ENCODE peak calls at places on chromosomes 6 and 20, in five cellular contexts. One of them, this sample, is unnamed.

GRCh38 chr6:157358287-157358686 is 22.7 kb upstream of the ZDHHC14 start:
- DNase-seq in thyroid gland: no peak
- DNase-seq in suprapubic skin: no peak
- DNase-seq in naive thymus-derived CD4-positive, alpha-beta T cell: no peak
- DNase-seq in adrenal gland: no peak
- DNase-seq in this sample: no peak

GRCh38 chr6:108002365-108003221 is 44.6 kb upstream of the SEC63 start:
- DNase-seq in thyroid gland: no peak
- DNase-seq in suprapubic skin: no peak
- DNase-seq in naive thymus-derived CD4-positive, alpha-beta T cell: no peak
- DNase-seq in adrenal gland: no peak
- DNase-seq in this sample: no peak

GRCh38 chr20:4151991-4152695 is 136.8 kb upstream of the RNF24 start:
- DNase-seq in thyroid gland: no peak
- DNase-seq in suprapubic skin: no peak
- DNase-seq in naive thymus-derived CD4-positive, alpha-beta T cell: no peak
- DNase-seq in adrenal gland: no peak
- DNase-seq in this sample: no peak

GRCh38 chr6:107362271-107362604 is 97.1 kb downstream of the PDSS2 start:
- DNase-seq in thyroid gland: no peak
- DNase-seq in suprapubic skin: no peak
- DNase-seq in naive thymus-derived CD4-positive, alpha-beta T cell: no peak
- DNase-seq in adrenal gland: no peak
- DNase-seq in this sample: no peak

GRCh38 chr6:148251891-148252290 is 90.7 kb upstream of the SASH1 start:
- DNase-seq in thyroid gland: no peak
- DNase-seq in suprapubic skin: no peak
- DNase-seq in naive thymus-derived CD4-positive, alpha-beta T cell: no peak
- DNase-seq in adrenal gland: no peak
- DNase-seq in this sample: no peak

GRCh38 chr6:148509789-148510581 is 167.3 kb downstream of the SASH1 start:
- DNase-seq in thyroid gland: no peak
- DNase-seq in suprapubic skin: peak; percentile 88
- DNase-seq in naive thymus-derived CD4-positive, alpha-beta T cell: no peak
- DNase-seq in adrenal gland: no peak
- DNase-seq in this sample: no peak

GRCh38 chr6:63844287-63844686 is 208.7 kb downstream of the PHF3 start:
- DNase-seq in thyroid gland: no peak
- DNase-seq in suprapubic skin: no peak
- DNase-seq in naive thymus-derived CD4-positive, alpha-beta T cell: no peak
- DNase-seq in adrenal gland: no peak
- DNase-seq in this sample: no peak

GRCh38 chr20:10508060-10508459 is 73.0 kb downstream of the SLX4IP start:
- DNase-seq in thyroid gland: no peak
- DNase-seq in suprapubic skin: no peak
- DNase-seq in naive thymus-derived CD4-positive, alpha-beta T cell: no peak
- DNase-seq in adrenal gland: peak; percentile 64
- DNase-seq in this sample: no peak

GRCh38 chr6:21791596-21791995 is 198.0 kb downstream of the SOX4 start:
- DNase-seq in thyroid gland: no peak
- DNase-seq in suprapubic skin: no peak
- DNase-seq in naive thymus-derived CD4-positive, alpha-beta T cell: no peak
- DNase-seq in adrenal gland: no peak
- DNase-seq in this sample: no peak

GRCh38 chr20:953742-954141 is 37.6 kb upstream of the ANGPT4 start:
- DNase-seq in thyroid gland: peak; percentile 52
- DNase-seq in suprapubic skin: no peak
- DNase-seq in naive thymus-derived CD4-positive, alpha-beta T cell: no peak
- DNase-seq in adrenal gland: no peak
- DNase-seq in this sample: no peak

GRCh38 chr20:39822667-39823066 is 860.5 kb downstream of the DHX35 start:
- DNase-seq in thyroid gland: no peak
- DNase-seq in suprapubic skin: no peak
- DNase-seq in naive thymus-derived CD4-positive, alpha-beta T cell: no peak
- DNase-seq in adrenal gland: no peak
- DNase-seq in this sample: no peak

GRCh38 chr20:51067792-51068191 is 44.9 kb upstream of the KCNG1 start:
- DNase-seq in thyroid gland: no peak
- DNase-seq in suprapubic skin: no peak
- DNase-seq in naive thymus-derived CD4-positive, alpha-beta T cell: no peak
- DNase-seq in adrenal gland: no peak
- DNase-seq in this sample: no peak

GRCh38 chr6:42255050-42255449 is 37.4 kb upstream of the MRPS10 start:
- DNase-seq in thyroid gland: no peak
- DNase-seq in suprapubic skin: no peak
- DNase-seq in naive thymus-derived CD4-positive, alpha-beta T cell: no peak
- DNase-seq in adrenal gland: no peak
- DNase-seq in this sample: no peak

GRCh38 chr6:158142789-158143188 is 25.3 kb downstream of the SERAC1 start:
- DNase-seq in thyroid gland: no peak
- DNase-seq in suprapubic skin: no peak
- DNase-seq in naive thymus-derived CD4-positive, alpha-beta T cell: no peak
- DNase-seq in adrenal gland: no peak
- DNase-seq in this sample: no peak

GRCh38 chr6:72864799-72865198 is 242.9 kb downstream of the KCNQ5 start:
- DNase-seq in thyroid gland: no peak
- DNase-seq in suprapubic skin: no peak
- DNase-seq in naive thymus-derived CD4-positive, alpha-beta T cell: no peak
- DNase-seq in adrenal gland: no peak
- DNase-seq in this sample: no peak

GRCh38 chr6:134663800-134664535 is 285.9 kb downstream of the ALDH8A1 start:
- DNase-seq in thyroid gland: no peak
- DNase-seq in suprapubic skin: no peak
- DNase-seq in naive thymus-derived CD4-positive, alpha-beta T cell: no peak
- DNase-seq in adrenal gland: no peak
- DNase-seq in this sample: no peak

GRCh38 chr6:100724696-100725095 is 156.4 kb downstream of the ASCC3 start:
- DNase-seq in thyroid gland: no peak
- DNase-seq in suprapubic skin: no peak
- DNase-seq in naive thymus-derived CD4-positive, alpha-beta T cell: no peak
- DNase-seq in adrenal gland: no peak
- DNase-seq in this sample: no peak

GRCh38 chr6:150586850-150587359 is 12.8 kb upstream of the PLEKHG1 start:
- DNase-seq in thyroid gland: no peak
- DNase-seq in suprapubic skin: no peak
- DNase-seq in naive thymus-derived CD4-positive, alpha-beta T cell: no peak
- DNase-seq in adrenal gland: no peak
- DNase-seq in this sample: no peak

GRCh38 chr6:10995114-10995707 is 48.9 kb downstream of the ELOVL2 start:
- DNase-seq in thyroid gland: no peak
- DNase-seq in suprapubic skin: no peak
- DNase-seq in naive thymus-derived CD4-positive, alpha-beta T cell: no peak
- DNase-seq in adrenal gland: no peak
- DNase-seq in this sample: no peak

GRCh38 chr20:2252419-2253060 is 43.3 kb upstream of the TGM3 start:
- DNase-seq in thyroid gland: no peak
- DNase-seq in suprapubic skin: no peak
- DNase-seq in naive thymus-derived CD4-positive, alpha-beta T cell: no peak
- DNase-seq in adrenal gland: no peak
- DNase-seq in this sample: no peak

GRCh38 chr6:120141601-120142000 is 792.0 kb upstream of the MAN1A1 start:
- DNase-seq in thyroid gland: no peak
- DNase-seq in suprapubic skin: no peak
- DNase-seq in naive thymus-derived CD4-positive, alpha-beta T cell: no peak
- DNase-seq in adrenal gland: no peak
- DNase-seq in this sample: no peak

GRCh38 chr6:54737247-54737646 is 109.3 kb upstream of the FAM83B start:
- DNase-seq in thyroid gland: no peak
- DNase-seq in suprapubic skin: no peak
- DNase-seq in naive thymus-derived CD4-positive, alpha-beta T cell: no peak
- DNase-seq in adrenal gland: no peak
- DNase-seq in this sample: no peak

GRCh38 chr6:24856954-24857670 is 58.4 kb upstream of the ARMH2 start:
- DNase-seq in thyroid gland: peak; percentile 66
- DNase-seq in suprapubic skin: no peak
- DNase-seq in naive thymus-derived CD4-positive, alpha-beta T cell: peak; percentile 29
- DNase-seq in adrenal gland: no peak
- DNase-seq in this sample: no peak

GRCh38 chr6:24858154-24858801 is 59.6 kb upstream of the ARMH2 start:
- DNase-seq in thyroid gland: peak; percentile 21
- DNase-seq in suprapubic skin: no peak
- DNase-seq in naive thymus-derived CD4-positive, alpha-beta T cell: peak; percentile 70
- DNase-seq in adrenal gland: no peak
- DNase-seq in this sample: peak; percentile 56

GRCh38 chr6:24854077-24854670 is 55.5 kb upstream of the ARMH2 start:
- DNase-seq in thyroid gland: no peak
- DNase-seq in suprapubic skin: no peak
- DNase-seq in naive thymus-derived CD4-positive, alpha-beta T cell: no peak
- DNase-seq in adrenal gland: no peak
- DNase-seq in this sample: no peak

GRCh38 chr6:24855389-24856245 is 56.9 kb upstream of the ARMH2 start:
- DNase-seq in thyroid gland: peak; percentile 67
- DNase-seq in suprapubic skin: peak; percentile 84
- DNase-seq in naive thymus-derived CD4-positive, alpha-beta T cell: peak; percentile 83
- DNase-seq in adrenal gland: peak; percentile 59
- DNase-seq in this sample: peak; percentile 53

DNA sequence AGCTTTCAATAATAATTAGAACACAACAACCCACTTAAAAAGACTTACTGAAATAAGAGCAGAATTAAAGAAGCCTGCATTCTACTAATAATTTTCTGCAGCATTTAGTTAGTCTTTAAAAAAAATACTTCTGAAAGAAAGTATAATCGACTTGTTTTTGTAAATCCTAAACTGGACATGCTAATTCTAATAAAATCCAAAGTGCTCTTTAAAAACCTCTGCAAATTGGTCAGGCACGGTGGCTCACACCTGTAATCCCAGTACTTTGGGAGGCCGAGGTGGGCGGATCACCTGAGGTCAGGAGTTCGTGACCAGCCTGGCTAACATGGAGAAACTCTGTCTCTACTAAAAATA is 57.5 kb upstream of the ARMH2 start:
- DNase-seq in thyroid gland: no peak
- DNase-seq in suprapubic skin: no peak
- DNase-seq in naive thymus-derived CD4-positive, alpha-beta T cell: no peak
- DNase-seq in adrenal gland: no peak
- DNase-seq in this sample: no peak
- H3K4me1 ChIP-seq in thyroid gland: peaks cover 23% of the 10 kb centered on the region
- H3K4me1 ChIP-seq in suprapubic skin: peaks cover 45% of the 10 kb centered on the region
- H3K4me1 ChIP-seq in naive thymus-derived CD4-positive, alpha-beta T cell: peaks cover 51% of the 10 kb centered on the region
- H3K4me1 ChIP-seq in adrenal gland: no peaks in the 10 kb centered on the region
- H3K4me1 ChIP-seq in this sample: peaks cover 60% of the 10 kb centered on the region

GRCh38 chr20:45957021-45957941 is 14.7 kb downstream of the ZNF335 start:
- DNase-seq in thyroid gland: no peak
- DNase-seq in suprapubic skin: peak; percentile 69
- DNase-seq in naive thymus-derived CD4-positive, alpha-beta T cell: no peak
- DNase-seq in adrenal gland: peak; percentile 6
- DNase-seq in this sample: no peak

GRCh38 chr20:45958593-45958992 is 13.4 kb downstream of the ZNF335 start:
- DNase-seq in thyroid gland: no peak
- DNase-seq in suprapubic skin: peak; percentile 13
- DNase-seq in naive thymus-derived CD4-positive, alpha-beta T cell: no peak
- DNase-seq in adrenal gland: no peak
- DNase-seq in this sample: no peak

GRCh38 chr20:45962031-45962755 is 9.8 kb downstream of the ZNF335 start:
- DNase-seq in thyroid gland: no peak
- DNase-seq in suprapubic skin: peak; percentile 71
- DNase-seq in naive thymus-derived CD4-positive, alpha-beta T cell: no peak
- DNase-seq in adrenal gland: peak; percentile 8
- DNase-seq in this sample: no peak

GRCh38 chr20:45959956-45960630 is 11.9 kb downstream of the ZNF335 start:
- DNase-seq in thyroid gland: no peak
- DNase-seq in suprapubic skin: peak; percentile 70
- DNase-seq in naive thymus-derived CD4-positive, alpha-beta T cell: no peak
- DNase-seq in adrenal gland: peak; percentile 4
- DNase-seq in this sample: no peak

DNA sequence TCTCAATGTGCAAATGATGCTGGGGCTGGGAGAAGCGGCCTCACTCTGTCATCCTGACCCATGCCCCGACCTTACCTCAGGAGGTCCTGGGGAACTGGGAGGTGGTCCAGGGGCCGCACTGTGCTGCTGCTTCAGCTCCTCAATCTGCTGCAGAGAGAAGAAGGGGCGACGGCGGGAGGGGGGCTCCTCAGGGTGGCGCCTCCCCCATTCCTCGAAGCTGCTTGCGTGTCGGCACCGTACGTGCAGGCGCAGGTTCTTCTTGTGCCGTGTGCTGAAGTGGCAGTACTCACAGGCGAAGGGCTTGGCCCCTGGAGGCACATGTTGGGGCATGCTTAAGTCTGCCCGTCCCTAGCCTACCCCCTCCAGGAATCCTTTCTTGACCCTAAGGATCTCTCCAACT is 12.9 kb downstream of the ZNF335 start:
- DNase-seq in thyroid gland: no peak
- DNase-seq in suprapubic skin: peak; percentile 75
- DNase-seq in naive thymus-derived CD4-positive, alpha-beta T cell: no peak
- DNase-seq in adrenal gland: peak; percentile 4
- DNase-seq in this sample: no peak
- H3K27ac ChIP-seq in thyroid gland: no peak overlapping the region
- H3K27ac ChIP-seq in suprapubic skin: no peak overlapping the region
- H3K27ac ChIP-seq in naive thymus-derived CD4-positive, alpha-beta T cell: no peak overlapping the region
- H3K27ac ChIP-seq in adrenal gland: no peak overlapping the region
- H3K27ac ChIP-seq in this sample: no peak overlapping the region

GRCh38 chr6:128098000-128098581 is 197.2 kb upstream of the THEMIS start:
- DNase-seq in thyroid gland: no peak
- DNase-seq in suprapubic skin: no peak
- DNase-seq in naive thymus-derived CD4-positive, alpha-beta T cell: no peak
- DNase-seq in adrenal gland: no peak
- DNase-seq in this sample: no peak
- H3K4me1 ChIP-seq in thyroid gland: no peaks in the 10 kb centered on the region
- H3K4me1 ChIP-seq in suprapubic skin: peaks cover 3% of the 10 kb centered on the region
- H3K4me1 ChIP-seq in naive thymus-derived CD4-positive, alpha-beta T cell: no peaks in the 10 kb centered on the region
- H3K4me1 ChIP-seq in adrenal gland: no peaks in the 10 kb centered on the region
- H3K4me1 ChIP-seq in this sample: peaks cover 6% of the 10 kb centered on the region

GRCh38 chr6:85569323-85569722 is 24.3 kb downstream of the SNX14 start:
- DNase-seq in thyroid gland: no peak
- DNase-seq in suprapubic skin: no peak
- DNase-seq in naive thymus-derived CD4-positive, alpha-beta T cell: no peak
- DNase-seq in adrenal gland: no peak
- DNase-seq in this sample: no peak

GRCh38 chr6:85579581-85579980 is 14.1 kb downstream of the SNX14 start:
- DNase-seq in thyroid gland: peak; percentile 16
- DNase-seq in suprapubic skin: no peak
- DNase-seq in naive thymus-derived CD4-positive, alpha-beta T cell: no peak
- DNase-seq in adrenal gland: no peak
- DNase-seq in this sample: no peak

GRCh38 chr6:85576479-85576878 is 17.2 kb downstream of the SNX14 start:
- DNase-seq in thyroid gland: no peak
- DNase-seq in suprapubic skin: no peak
- DNase-seq in naive thymus-derived CD4-positive, alpha-beta T cell: no peak
- DNase-seq in adrenal gland: no peak
- DNase-seq in this sample: no peak

GRCh38 chr6:85580104-85580877 is 13.4 kb downstream of the SNX14 start:
- DNase-seq in thyroid gland: no peak
- DNase-seq in suprapubic skin: no peak
- DNase-seq in naive thymus-derived CD4-positive, alpha-beta T cell: no peak
- DNase-seq in adrenal gland: peak; percentile 35
- DNase-seq in this sample: no peak

GRCh38 chr6:85574932-85575598 is 18.6 kb downstream of the SNX14 start:
- DNase-seq in thyroid gland: no peak
- DNase-seq in suprapubic skin: no peak
- DNase-seq in naive thymus-derived CD4-positive, alpha-beta T cell: no peak
- DNase-seq in adrenal gland: no peak
- DNase-seq in this sample: no peak
- H3K27ac ChIP-seq in thyroid gland: no peak overlapping the region
- H3K27ac ChIP-seq in suprapubic skin: no peak overlapping the region
- H3K27ac ChIP-seq in naive thymus-derived CD4-positive, alpha-beta T cell: no peak overlapping the region
- H3K27ac ChIP-seq in adrenal gland: no peak overlapping the region
- H3K27ac ChIP-seq in this sample: no peak overlapping the region

GRCh38 chr20:32464401-32465091 is 106.4 kb downstream of the ASXL1 start:
- DNase-seq in thyroid gland: no peak
- DNase-seq in suprapubic skin: no peak
- DNase-seq in naive thymus-derived CD4-positive, alpha-beta T cell: no peak
- DNase-seq in adrenal gland: no peak
- DNase-seq in this sample: no peak
- H3K4me1 ChIP-seq in thyroid gland: peaks cover 9% of the 10 kb centered on the region
- H3K4me1 ChIP-seq in suprapubic skin: peaks cover 26% of the 10 kb centered on the region
- H3K4me1 ChIP-seq in naive thymus-derived CD4-positive, alpha-beta T cell: no peaks in the 10 kb centered on the region
- H3K4me1 ChIP-seq in adrenal gland: peaks cover 20% of the 10 kb centered on the region
- H3K4me1 ChIP-seq in this sample: no peaks in the 10 kb centered on the region

This sample was measured in CD8-positive, alpha-beta memory T cell.